ENCODE peak calls at places on chromosomes 5 and 9, in eight cellular contexts. F, Z, H, P, E, G, X and I are unnamed samples. For H3K4me1, the result is how much of the 10 kb centered on the place peaks cover.

GRCh38 chr5:98309785-98310566 is 463.5 kb upstream of the RGMB start:
- DNase-seq in F (no peak), Z (peak), H (no peak), P (no peak), E (peak), G (no peak), X (no peak), I (no peak)

GRCh38 chr9:14006586-14007198 is 307.2 kb downstream of the NFIB start:
- DNase-seq in F (no peak), Z (peak), H (no peak), P (no peak), E (no peak), G (no peak), X (no peak), I (no peak)

GRCh38 chr5:14066326-14066725 is 76.8 kb upstream of the TRIO start:
- DNase-seq in F (no peak), Z (no peak), H (no peak), P (no peak), E (no peak), G (no peak), X (no peak), I (no peak)

GRCh38 chr5:117107859-117108258 is 533.2 kb upstream of the SEMA6A start:
- DNase-seq in F (no peak), Z (no peak), H (no peak), P (no peak), E (no peak), G (no peak), X (no peak), I (no peak)

GRCh38 chr5:125950012-125950411 is 473.2 kb upstream of the GRAMD2B start:
- DNase-seq in F (no peak), Z (no peak), H (no peak), P (no peak), E (no peak), G (no peak), X (no peak), I (no peak)

GRCh38 chr9:135815433-135816178 is 91.7 kb downstream of the CAMSAP1 start:
- DNase-seq in F (no peak), Z (no peak), H (no peak), P (no peak), E (no peak), G (no peak), X (no peak), I (no peak)

GRCh38 chr5:155943516-155944407 is 383.2 kb upstream of the SGCD start:
- DNase-seq in F (peak), Z (peak), H (peak), P (no peak), E (peak), G (no peak), X (peak), I (peak)

GRCh38 chr5:152701305-152701704 is 296.2 kb upstream of the NMUR2 start:
- DNase-seq in F (no peak), Z (no peak), H (no peak), P (no peak), E (no peak), G (no peak), X (no peak), I (no peak)

GRCh38 chr5:171484460-171484899 is 65.0 kb downstream of the FGF18 start:
- DNase-seq in F (no peak), Z (peak), H (peak), P (peak), E (peak), G (no peak), X (peak), I (peak)

GRCh38 chr5:43115968-43116367 is 4.7 kb upstream of the ZNF131 start:
- DNase-seq in F (no peak), Z (no peak), H (no peak), P (no peak), E (no peak), G (no peak), X (no peak), I (no peak)

GRCh38 chr9:93065321-93065720 is 6.8 kb downstream of the SUSD3 start:
- DNase-seq in F (no peak), Z (no peak), H (no peak), P (no peak), E (no peak), G (no peak), X (no peak), I (no peak)

GRCh38 chr9:116298992-116299391 is 145.4 kb downstream of the PAPPA start:
- DNase-seq in F (no peak), Z (no peak), H (no peak), P (no peak), E (no peak), G (no peak), X (no peak), I (no peak)

GRCh38 chr5:80989883-80990282 is 29.7 kb downstream of the RASGRF2 start:
- DNase-seq in F (no peak), Z (no peak), H (no peak), P (no peak), E (no peak), G (no peak), X (peak), I (no peak)

GRCh38 chr9:106286249-106286648 is 576.7 kb upstream of the ZNF462 start:
- DNase-seq in F (no peak), Z (no peak), H (peak), P (no peak), E (peak), G (no peak), X (peak), I (no peak)

GRCh38 chr5:80885698-80886000 is 74.5 kb upstream of the RASGRF2 start:
- DNase-seq in F (no peak), Z (no peak), H (no peak), P (no peak), E (peak), G (no peak), X (no peak), I (no peak)

GRCh38 chr5:171810217-171810616 is 24.6 kb downstream of the SMIM23 start:
- DNase-seq in F (no peak), Z (no peak), H (no peak), P (no peak), E (no peak), G (no peak), X (no peak), I (no peak)

GRCh38 chr9:13292158-13292557 is 12.7 kb upstream of the MPDZ start:
- DNase-seq in F (no peak), Z (no peak), H (no peak), P (no peak), E (no peak), G (no peak), X (no peak), I (no peak)

GRCh38 chr5:2738156-2738699 is 13.2 kb downstream of the IRX2 start:
- DNase-seq in F (no peak), Z (no peak), H (no peak), P (no peak), E (no peak), G (no peak), X (no peak), I (no peak)

GRCh38 chr9:14547245-14548060 is 145.8 kb downstream of the ZDHHC21 start:
- DNase-seq in F (no peak), Z (no peak), H (no peak), P (no peak), E (no peak), G (no peak), X (no peak), I (no peak)

GRCh38 chr9:128124873-128125574 is 2.5 kb downstream of the PTGES2 start:
- DNase-seq in F (peak), Z (peak), H (peak), P (peak), E (peak), G (peak), X (peak), I (peak)

DNA sequence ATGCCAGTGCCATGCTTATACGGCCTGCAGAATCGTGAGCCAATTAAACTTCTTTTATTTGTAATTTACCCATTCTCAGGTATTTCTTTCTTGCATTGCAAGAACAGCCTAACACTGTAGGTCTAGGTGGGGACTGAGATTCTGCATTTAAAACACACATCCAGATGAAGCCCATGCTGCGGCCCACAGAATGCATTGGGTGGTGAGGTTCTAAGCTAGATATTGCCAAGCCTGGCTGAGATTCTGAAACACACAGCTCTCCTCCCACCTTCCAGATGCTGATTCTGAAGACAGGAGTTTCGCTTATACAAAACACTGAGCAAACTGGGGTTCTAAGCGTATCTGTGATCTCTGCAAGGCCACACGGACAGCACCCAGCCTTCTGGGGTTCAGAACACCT is 75.1 kb downstream of the DAPK1 start:
- DNase-seq in F (no peak), Z (no peak), H (no peak), P (no peak), E (no peak), G (no peak), X (no peak), I (no peak)
- H3K27ac ChIP-seq in F (no peak), Z (no peak), H (no peak), P (no peak), E (no peak), G (no peak), X (no peak), I (no peak)

GRCh38 chr9:124046189-124046588 is 34.6 kb downstream of the LHX2 start:
- DNase-seq in F (no peak), Z (no peak), H (no peak), P (no peak), E (no peak), G (no peak), X (no peak), I (no peak)

GRCh38 chr9:124045076-124045829 is 33.7 kb downstream of the LHX2 start:
- DNase-seq in F (peak), Z (peak), H (peak), P (no peak), E (peak), G (no peak), X (no peak), I (peak)

GRCh38 chr9:124044448-124044847 is 32.9 kb downstream of the LHX2 start:
- DNase-seq in F (no peak), Z (no peak), H (no peak), P (no peak), E (no peak), G (no peak), X (no peak), I (no peak)

GRCh38 chr9:124047106-124047716 is 35.6 kb downstream of the LHX2 start:
- DNase-seq in F (no peak), Z (no peak), H (no peak), P (no peak), E (no peak), G (no peak), X (no peak), I (no peak)

GRCh38 chr9:124045830-124046177 is 34.2 kb downstream of the LHX2 start:
- DNase-seq in F (no peak), Z (no peak), H (peak), P (no peak), E (no peak), G (no peak), X (no peak), I (no peak)
- H3K4me3 ChIP-seq in F (peak), Z (peak), H (no peak), P (no peak), E (peak), G (peak), X (no peak), I (peak)

GRCh38 chr5:78716221-78716620 is 67.6 kb upstream of the LHFPL2 start:
- DNase-seq in F (no peak), Z (peak), H (no peak), P (no peak), E (no peak), G (no peak), X (no peak), I (no peak)
- H3K4me1 ChIP-seq in F (under half), Z (under half), H (under half), P (under half), E (under half), G (under half), X (under half), I (under half)

DNA sequence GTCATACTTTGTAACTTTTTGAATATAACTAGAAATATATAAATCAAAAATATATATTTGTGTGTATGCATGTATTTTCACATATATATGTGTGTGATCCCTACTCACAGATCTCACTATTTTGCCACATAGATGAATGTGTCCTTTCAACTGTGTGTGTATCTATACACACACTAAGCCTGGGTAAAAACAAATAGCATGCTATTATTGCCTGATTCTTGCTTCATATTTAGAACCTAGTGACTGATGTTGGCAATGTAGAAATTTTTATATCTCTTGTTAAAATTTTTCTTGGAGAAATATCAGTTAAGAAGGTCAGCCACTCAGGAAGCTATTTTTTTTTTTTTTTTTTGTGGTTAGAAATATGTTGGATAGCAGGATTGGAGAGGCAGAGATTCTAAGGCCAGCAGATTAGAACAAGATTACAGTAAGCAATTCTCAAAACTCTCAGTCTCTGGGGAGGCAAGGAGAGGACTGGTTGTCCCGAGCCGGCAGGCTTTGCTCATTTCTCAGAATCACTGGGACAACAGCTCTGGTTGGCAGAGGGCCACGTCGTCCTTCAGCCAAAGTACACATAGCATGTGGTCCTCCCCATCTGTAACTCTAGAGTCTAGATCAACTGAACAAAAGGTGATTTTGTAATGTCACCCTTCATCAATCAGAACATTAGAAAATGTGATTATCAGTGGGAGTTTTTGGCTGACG is 19.7 kb downstream of the C6 start:
- DNase-seq in F (peak), Z (peak), H (peak), P (no peak), E (no peak), G (peak), X (no peak), I (peak)
- H3K27ac ChIP-seq in F (peak), Z (no peak), H (peak), P (no peak), E (no peak), G (no peak), X (no peak), I (no peak)

GRCh38 chr9:16727452-16728127 is 142.9 kb downstream of the BNC2 start:
- DNase-seq in F (no peak), Z (peak), H (no peak), P (no peak), E (peak), G (no peak), X (no peak), I (no peak)

GRCh38 chr9:16726718-16727451 is 143.6 kb downstream of the BNC2 start:
- DNase-seq in F (peak), Z (peak), H (peak), P (no peak), E (peak), G (no peak), X (no peak), I (peak)

GRCh38 chr9:16729656-16730055 is 140.8 kb downstream of the BNC2 start:
- DNase-seq in F (no peak), Z (no peak), H (no peak), P (no peak), E (peak), G (no peak), X (no peak), I (no peak)

GRCh38 chr9:16730162-16730561 is 140.3 kb downstream of the BNC2 start:
- DNase-seq in F (no peak), Z (no peak), H (no peak), P (no peak), E (no peak), G (no peak), X (no peak), I (no peak)

DNA sequence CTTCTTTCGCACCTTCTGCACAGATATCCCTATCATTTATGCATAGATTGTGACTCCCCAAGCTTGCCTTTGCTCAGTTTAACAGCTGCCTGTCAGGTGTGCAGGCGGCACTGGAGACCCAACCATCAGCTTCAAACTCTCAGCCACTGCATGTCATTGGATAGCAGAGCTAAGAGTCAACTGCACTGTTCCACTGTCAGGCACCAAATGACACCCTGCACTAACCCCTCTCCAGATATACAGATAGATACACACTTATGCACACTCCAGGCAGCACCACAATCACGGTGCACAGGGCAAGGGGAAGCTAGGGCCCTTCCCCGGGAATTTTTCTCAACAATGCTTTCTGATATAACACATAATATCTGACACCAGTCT is 142.4 kb downstream of the BNC2 start:
- DNase-seq in F (no peak), Z (peak), H (no peak), P (no peak), E (peak), G (no peak), X (no peak), I (no peak)
- H3K4me3 ChIP-seq in F (no peak), Z (peak), H (no peak), P (no peak), E (peak), G (no peak), X (no peak), I (peak)

GRCh38 chr5:180815241-180816031 is 12.8 kb upstream of the MGAT1 start:
- DNase-seq in F (no peak), Z (no peak), H (peak), P (no peak), E (no peak), G (peak), X (no peak), I (no peak)
- H3K4me1 ChIP-seq in F (half or more), Z (under half), H (under half), P (under half), E (under half), G (under half), X (under half), I (under half)